ENCODE peak calls at places on chromosome 3, in nine cellular contexts. G, T, O, H, K, W, R, L and S are unnamed samples.

GRCh38 chr3:139839034-139839433 is 96.0 kb upstream of the CLSTN2 start:
- DNase-seq in K (no peak), O (no peak), W (no peak), H (no peak), G (no peak), L (no peak), R (no peak), T (no peak), S (no peak)

GRCh38 chr3:176399193-176399592 is 798.1 kb downstream of the TBL1XR1 start:
- DNase-seq in G (no peak), K (no peak), H (no peak), R (no peak), T (no peak), O (no peak), L (no peak), W (no peak), S (no peak)

GRCh38 chr3:184345678-184346144 is 8.3 kb downstream of the FAM131A start:
- DNase-seq in R (peak), L (peak), K (no peak), H (no peak), W (peak), G (peak), O (peak), T (no peak), S (no peak)

GRCh38 chr3:108150200-108150599 is 59.4 kb upstream of the CD47 start:
- DNase-seq in L (no peak), G (no peak), K (no peak), W (no peak), T (no peak), H (no peak), O (no peak), R (no peak), S (no peak)

GRCh38 chr3:95302044-95302443 is 1239.2 kb downstream of the NSUN3 start:
- DNase-seq in O (peak), R (peak), K (no peak), W (no peak), T (no peak), L (no peak), G (no peak), H (no peak), S (no peak)

GRCh38 chr3:153749070-153749610 is 372.1 kb upstream of the ARHGEF26 start:
- DNase-seq in H (no peak), R (no peak), W (no peak), K (no peak), G (no peak), L (no peak), O (no peak), T (no peak), S (no peak)

GRCh38 chr3:30662836-30663235 is 56.4 kb downstream of the TGFBR2 start:
- DNase-seq in G (no peak), O (no peak), W (no peak), K (no peak), H (no peak), T (no peak), L (no peak), R (no peak), S (no peak)

GRCh38 chr3:182118081-182118480 is 406.4 kb downstream of the SOX2 start:
- DNase-seq in H (no peak), L (no peak), O (peak), R (peak), K (no peak), T (no peak), W (no peak), G (peak), S (no peak)

GRCh38 chr3:179071161-179071568 is 444 bp downstream of the ZMAT3 start:
- DNase-seq in R (no peak), O (peak), K (peak), G (no peak), L (peak), W (no peak), H (peak), T (no peak), S (no peak)

GRCh38 chr3:141448606-141449216 is 38.1 kb upstream of the RASA2 start:
- DNase-seq in K (no peak), W (no peak), L (no peak), O (no peak), R (no peak), T (no peak), G (no peak), H (no peak), S (no peak)

GRCh38 chr3:182795383-182795782 is 2.1 kb downstream of the ATP11B start:
- DNase-seq in O (peak), R (peak), H (no peak), K (no peak), T (peak), L (no peak), G (peak), W (no peak), S (no peak)

GRCh38 chr3:66376568-66376967 is 124.3 kb downstream of the LRIG1 start:
- DNase-seq in O (peak), G (peak), R (peak), W (no peak), H (no peak), T (no peak), L (no peak), K (no peak), S (no peak)

GRCh38 chr3:188097786-188098185 is 56.2 kb upstream of the LPP start:
- DNase-seq in K (no peak), O (no peak), W (no peak), G (no peak), L (no peak), R (no peak), H (no peak), T (no peak), S (no peak)

GRCh38 chr3:150469031-150469930 is 61.2 kb downstream of the TSC22D2 start:
- DNase-seq in H (no peak), L (no peak), T (no peak), W (no peak), R (peak), G (peak), O (peak), K (no peak), S (no peak)

GRCh38 chr3:43707998-43708397 is 17.3 kb downstream of the ABHD5 start:
- DNase-seq in K (no peak), T (no peak), H (no peak), W (no peak), L (no peak), O (peak), G (no peak), R (peak), S (no peak)

GRCh38 chr3:141330235-141330634 is 38.1 kb upstream of the ZBTB38 start:
- DNase-seq in K (no peak), T (no peak), W (no peak), O (peak), L (no peak), R (no peak), H (no peak), G (no peak), S (no peak)

GRCh38 chr3:134937256-134938023 is 142.4 kb downstream of the EPHB1 start:
- DNase-seq in L (no peak), R (no peak), O (no peak), K (no peak), W (no peak), T (no peak), G (no peak), H (no peak), S (no peak)